ENCODE peak calls at places on chromosomes 6 and 20, in five cellular contexts. One of them, this sample, is unnamed.

GRCh38 chr6:32954983-32955802 is 2.3 kb upstream of the HLA-DMA start:
- DNase-seq in activated CD4-positive, alpha-beta T cell treated with anti-CD3 and anti-CD28 coated beads, Interleukin-2, amount 50 U/mL, for 4 hours: no peak
- DNase-seq in MCF 10A: peak
- DNase-seq in HTR-8/SVneo: no peak
- DNase-seq in A172: no peak
- DNase-seq in this sample: peak

GRCh38 chr6:33589723-33590530 is 9.9 kb upstream of the BAK1 start:
- DNase-seq in activated CD4-positive, alpha-beta T cell treated with anti-CD3 and anti-CD28 coated beads, Interleukin-2, amount 50 U/mL, for 4 hours: peak
- DNase-seq in MCF 10A: peak
- DNase-seq in HTR-8/SVneo: peak
- DNase-seq in A172: peak
- DNase-seq in this sample: no peak

GRCh38 chr6:164507197-164507957 is 802.0 kb downstream of the C6orf118 start:
- DNase-seq in activated CD4-positive, alpha-beta T cell treated with anti-CD3 and anti-CD28 coated beads, Interleukin-2, amount 50 U/mL, for 4 hours: no peak
- DNase-seq in MCF 10A: peak
- DNase-seq in HTR-8/SVneo: no peak
- DNase-seq in A172: peak
- DNase-seq in this sample: no peak

GRCh38 chr6:158644227-158645063 is at the start of gene DYNLT1:
- DNase-seq in activated CD4-positive, alpha-beta T cell treated with anti-CD3 and anti-CD28 coated beads, Interleukin-2, amount 50 U/mL, for 4 hours: peak
- DNase-seq in MCF 10A: peak
- DNase-seq in HTR-8/SVneo: peak
- DNase-seq in A172: peak
- DNase-seq in this sample: peak

GRCh38 chr20:6993016-6993415 is 225.5 kb downstream of the BMP2 start:
- DNase-seq in activated CD4-positive, alpha-beta T cell treated with anti-CD3 and anti-CD28 coated beads, Interleukin-2, amount 50 U/mL, for 4 hours: no peak
- DNase-seq in MCF 10A: peak
- DNase-seq in HTR-8/SVneo: no peak
- DNase-seq in A172: no peak
- DNase-seq in this sample: no peak

GRCh38 chr6:121520337-121521163 is 85.1 kb downstream of the GJA1 start:
- DNase-seq in activated CD4-positive, alpha-beta T cell treated with anti-CD3 and anti-CD28 coated beads, Interleukin-2, amount 50 U/mL, for 4 hours: no peak
- DNase-seq in MCF 10A: no peak
- DNase-seq in HTR-8/SVneo: no peak
- DNase-seq in A172: peak
- DNase-seq in this sample: no peak

GRCh38 chr6:137188855-137189254 is 15.4 kb upstream of the IL22RA2 start:
- DNase-seq in activated CD4-positive, alpha-beta T cell treated with anti-CD3 and anti-CD28 coated beads, Interleukin-2, amount 50 U/mL, for 4 hours: no peak
- DNase-seq in MCF 10A: peak
- DNase-seq in HTR-8/SVneo: no peak
- DNase-seq in A172: peak
- DNase-seq in this sample: no peak

GRCh38 chr6:73675466-73676098 is 20.4 kb upstream of the CD109 start:
- DNase-seq in activated CD4-positive, alpha-beta T cell treated with anti-CD3 and anti-CD28 coated beads, Interleukin-2, amount 50 U/mL, for 4 hours: peak
- DNase-seq in MCF 10A: peak
- DNase-seq in HTR-8/SVneo: peak
- DNase-seq in A172: peak
- DNase-seq in this sample: peak

GRCh38 chr20:21017381-21018085 is 88.6 kb downstream of the LINC00237 start:
- DNase-seq in activated CD4-positive, alpha-beta T cell treated with anti-CD3 and anti-CD28 coated beads, Interleukin-2, amount 50 U/mL, for 4 hours: no peak
- DNase-seq in MCF 10A: no peak
- DNase-seq in HTR-8/SVneo: no peak
- DNase-seq in A172: no peak
- DNase-seq in this sample: no peak

GRCh38 chr6:169843991-169844390 is 92.6 kb downstream of the ERMARD start:
- DNase-seq in activated CD4-positive, alpha-beta T cell treated with anti-CD3 and anti-CD28 coated beads, Interleukin-2, amount 50 U/mL, for 4 hours: no peak
- DNase-seq in MCF 10A: no peak
- DNase-seq in HTR-8/SVneo: no peak
- DNase-seq in A172: no peak
- DNase-seq in this sample: no peak

GRCh38 chr6:125534430-125535263 is 214.8 kb upstream of the HEY2 start:
- DNase-seq in activated CD4-positive, alpha-beta T cell treated with anti-CD3 and anti-CD28 coated beads, Interleukin-2, amount 50 U/mL, for 4 hours: no peak
- DNase-seq in MCF 10A: no peak
- DNase-seq in HTR-8/SVneo: no peak
- DNase-seq in A172: no peak
- DNase-seq in this sample: no peak

GRCh38 chr20:5315807-5316187 is 957 bp downstream of the PROKR2 start:
- DNase-seq in activated CD4-positive, alpha-beta T cell treated with anti-CD3 and anti-CD28 coated beads, Interleukin-2, amount 50 U/mL, for 4 hours: no peak
- DNase-seq in MCF 10A: no peak
- DNase-seq in HTR-8/SVneo: no peak
- DNase-seq in A172: no peak
- DNase-seq in this sample: no peak

GRCh38 chr6:73368675-73369074 is 1.0 kb downstream of the OOEP start:
- DNase-seq in activated CD4-positive, alpha-beta T cell treated with anti-CD3 and anti-CD28 coated beads, Interleukin-2, amount 50 U/mL, for 4 hours: no peak
- DNase-seq in MCF 10A: no peak
- DNase-seq in HTR-8/SVneo: no peak
- DNase-seq in A172: no peak
- DNase-seq in this sample: no peak